ENCODE peak calls at places on chromosomes 12 and 14, in eight cellular contexts. B is LNCaP clone FGC, I is Peyer's patch, S is lower lobe of right lung, R is fibroblast of pulmonary artery, N is neural crest cell, T is GM13976, D is MCF 10A. L is an unnamed sample.

GRCh38 chr12:64737539-64737938 is 21.7 kb downstream of the GNS start:
- DNase-seq in B (no peak), I (no peak), S (no peak), R (no peak), N (no peak), T (no peak), D (peak; percentile 18), L (no peak)

GRCh38 chr12:111769599-111769998 is 2.9 kb downstream of the ALDH2 start:
- DNase-seq in B (no peak), I (no peak), S (no peak), R (no peak), N (no peak), T (no peak), D (no peak), L (no peak)

GRCh38 chr14:68269136-68269535 is 449.6 kb downstream of the RAD51B start:
- DNase-seq in B (no peak), I (no peak), S (no peak), R (no peak), N (no peak), T (no peak), D (no peak), L (no peak)

GRCh38 chr12:124422570-124423523 is 128.0 kb downstream of the RFLNA start:
- DNase-seq in B (peak; percentile 65), I (peak; percentile 29), S (peak; percentile 90), R (peak; percentile 97), N (no peak), T (no peak), D (peak; percentile 92), L (no peak)

GRCh38 chr14:98580131-98580678 is 691.8 kb downstream of the BCL11B start:
- DNase-seq in B (no peak), I (no peak), S (no peak), R (no peak), N (peak; percentile 28), T (no peak), D (peak; percentile 49), L (no peak)

GRCh38 chr12:68236421-68237059 is 10.9 kb upstream of the IL26 start:
- DNase-seq in B (no peak), I (peak; percentile 29), S (no peak), R (no peak), N (no peak), T (peak; percentile 27), D (peak; percentile 48), L (peak; percentile 52)

GRCh38 chr12:125528300-125528699 is 463.1 kb downstream of the AACS start:
- DNase-seq in B (no peak), I (no peak), S (no peak), R (no peak), N (peak; percentile 34), T (no peak), D (no peak), L (no peak)

GRCh38 chr12:61750604-61751003 is 509.6 kb upstream of the USP15 start:
- DNase-seq in B (no peak), I (no peak), S (no peak), R (no peak), N (no peak), T (no peak), D (peak; percentile 82), L (no peak)

GRCh38 chr12:49261726-49262125 is 3.2 kb upstream of the TUBA1C start:
- DNase-seq in B (no peak), I (no peak), S (no peak), R (no peak), N (no peak), T (no peak), D (no peak), L (no peak)

GRCh38 chr14:72894623-72895378 is 900 bp upstream of the DPF3 start:
- DNase-seq in B (no peak), I (no peak), S (no peak), R (no peak), N (peak; percentile 13), T (no peak), D (peak; percentile 9), L (no peak)

GRCh38 chr12:58313091-58313855 is 371.9 kb downstream of the ATP23 start:
- DNase-seq in B (no peak), I (no peak), S (no peak), R (peak; percentile 74), N (no peak), T (no peak), D (peak; percentile 30), L (no peak)

GRCh38 chr12:51752490-51752889 is 96.0 kb downstream of the FIGNL2 start:
- DNase-seq in B (peak; percentile 28), I (no peak), S (peak; percentile 45), R (peak; percentile 85), N (no peak), T (no peak), D (peak; percentile 70), L (no peak)

GRCh38 chr12:72057330-72057911 is 118.8 kb downstream of the TPH2 start:
- DNase-seq in B (no peak), I (no peak), S (no peak), R (peak; percentile 13), N (no peak), T (no peak), D (peak; percentile 36), L (no peak)

GRCh38 chr12:13171921-13172859 is 24.3 kb upstream of the EMP1 start:
- DNase-seq in B (no peak), I (no peak), S (no peak), R (no peak), N (no peak), T (peak; percentile 24), D (peak; percentile 91), L (peak; percentile 16)

GRCh38 chr14:22002860-22003284 is 329.3 kb upstream of the OR4E1 start:
- DNase-seq in B (no peak), I (no peak), S (peak; percentile 47), R (no peak), N (peak; percentile 8), T (no peak), D (peak; percentile 34), L (no peak)

GRCh38 chr12:53065975-53066593 is 13.1 kb downstream of the SPRYD3 start:
- DNase-seq in B (no peak), I (peak; percentile 62), S (peak; percentile 83), R (peak; percentile 87), N (peak; percentile 79), T (peak; percentile 89), D (peak; percentile 81), L (peak; percentile 84)

GRCh38 chr12:93624595-93625294 is 52.3 kb downstream of the SOCS2 start:
- DNase-seq in B (no peak), I (no peak), S (no peak), R (peak; percentile 93), N (no peak), T (peak; percentile 44), D (peak; percentile 93), L (peak; percentile 44)

GRCh38 chr14:105255021-105255507 is 6.7 kb downstream of the BTBD6 start:
- DNase-seq in B (no peak), I (no peak), S (no peak), R (no peak), N (no peak), T (peak; percentile 26), D (no peak), L (no peak)

GRCh38 chr12:54933381-54933780 is 51.2 kb downstream of the TESPA1 start:
- DNase-seq in B (no peak), I (no peak), S (no peak), R (peak; percentile 14), N (no peak), T (no peak), D (peak; percentile 35), L (no peak)

GRCh38 chr12:124518051-124518932 is 49.1 kb downstream of the NCOR2 start:
- DNase-seq in B (peak; percentile 99), I (peak; percentile 55), S (peak; percentile 96), R (peak; percentile 100), N (peak; percentile 46), T (no peak), D (peak; percentile 99), L (no peak)

GRCh38 chr14:52513249-52513648 is 39.1 kb downstream of the TXNDC16 start:
- DNase-seq in B (no peak), I (no peak), S (no peak), R (no peak), N (no peak), T (no peak), D (no peak), L (no peak)

GRCh38 chr14:35940291-35940690 is 114.2 kb downstream of the BRMS1L start:
- DNase-seq in B (no peak), I (no peak), S (no peak), R (no peak), N (no peak), T (no peak), D (no peak), L (peak; percentile 7)

GRCh38 chr14:35949933-35950332 is 123.8 kb downstream of the BRMS1L start:
- DNase-seq in B (peak; percentile 84), I (no peak), S (no peak), R (peak; percentile 8), N (no peak), T (no peak), D (no peak), L (no peak)

DNA sequence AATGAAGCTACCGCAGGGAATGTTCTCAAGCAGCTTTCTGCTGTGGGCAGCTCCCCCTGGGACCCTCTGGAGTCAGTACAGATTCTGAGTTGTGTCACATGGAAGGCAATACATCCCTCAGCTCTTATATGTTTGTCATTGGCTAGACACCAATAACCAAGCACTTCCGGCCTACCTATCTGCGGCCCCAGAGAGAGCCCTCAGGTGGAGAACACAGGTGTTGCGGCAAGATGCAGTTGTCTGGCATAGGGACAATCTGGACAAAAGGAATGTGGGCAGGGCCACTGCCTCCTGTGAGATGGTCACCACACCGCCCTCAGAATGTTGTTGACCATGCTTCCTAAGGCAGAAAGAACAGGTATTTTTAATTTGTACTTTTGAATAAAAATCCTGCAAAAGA is 118.7 kb downstream of the BRMS1L start:
- DNase-seq in B (peak; percentile 53), I (no peak), S (no peak), R (no peak), N (no peak), T (peak; percentile 32), D (peak; percentile 21), L (peak; percentile 24)
- TF ChIP-seq CTCF in B (peak; percentile 63), I (no peak), S (no peak), R (no peak), N (peak; percentile 38), T (peak; percentile 22), D (no peak), L (peak; percentile 17)

GRCh38 chr12:28938056-28938455 is 211.0 kb upstream of the FAR2 start:
- DNase-seq in B (no peak), I (no peak), S (no peak), R (no peak), N (no peak), T (no peak), D (no peak), L (no peak)
- TF ChIP-seq CTCF in B (no peak), I (no peak), S (no peak), R (no peak), N (no peak), T (no peak), D (no peak), L (no peak)

DNA sequence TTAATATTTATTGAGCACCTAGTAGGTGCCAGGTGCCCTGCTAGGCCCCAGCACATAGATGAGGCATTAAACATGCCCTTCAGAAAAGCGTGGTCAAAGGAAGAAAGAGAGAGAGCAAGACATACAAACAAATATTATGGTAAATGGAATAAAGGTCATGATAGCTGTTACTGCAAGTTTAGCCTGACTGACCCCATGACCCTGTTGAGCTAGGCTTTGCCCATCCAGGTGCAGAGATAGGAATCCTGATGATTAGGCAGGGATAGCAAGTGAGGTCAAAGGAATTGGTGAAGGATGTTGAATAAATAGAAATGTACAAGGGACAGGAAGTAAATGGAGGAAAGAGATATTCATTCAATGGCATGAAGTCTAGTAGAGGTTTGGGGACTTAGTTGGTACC is 33.4 kb upstream of the SLC15A5 start:
- DNase-seq in B (no peak), I (no peak), S (no peak), R (no peak), N (no peak), T (no peak), D (no peak), L (no peak)
- TF ChIP-seq CTCF in B (no peak), I (no peak), S (no peak), R (no peak), N (no peak), T (no peak), D (no peak), L (no peak)

GRCh38 chr14:91877376-91877775 is 10.0 kb upstream of the TC2N start:
- DNase-seq in B (no peak), I (no peak), S (no peak), R (no peak), N (no peak), T (no peak), D (no peak), L (no peak)
- TF ChIP-seq CTCF in B (no peak), I (no peak), S (no peak), R (no peak), N (no peak), T (no peak), D (no peak), L (no peak)

L was measured in GM20000.